ENCODE peak calls at places on chromosomes 12 and 14, in six cellular contexts. V, Y, U, F, N and T are unnamed samples.
A peak's percentile ranks its signal among the peaks of the same experiment; 100 is the strongest.

GRCh38 chr12:113088971-113089756 is 32.6 kb downstream of the DTX1 start:
- DNase-seq in V (no peak), Y (no peak), U (no peak), F (no peak), N (no peak), T (no peak)

GRCh38 chr12:97754306-97754705 is 291.7 kb downstream of the RMST start:
- DNase-seq in V (no peak), Y (no peak), U (no peak), F (no peak), N (no peak), T (no peak)

GRCh38 chr12:123931686-123932321 is 40.8 kb downstream of the CCDC92 start:
- DNase-seq in V (no peak), Y (no peak), U (no peak), F (no peak), N (no peak), T (no peak)

GRCh38 chr12:21751517-21751916 is 23.0 kb downstream of the KCNJ8 start:
- DNase-seq in V (peak; percentile 74), Y (no peak), U (no peak), F (no peak), N (no peak), T (no peak)

GRCh38 chr14:34911209-34912150 is 36.3 kb upstream of the BAZ1A start:
- DNase-seq in V (peak; percentile 72), Y (no peak), U (no peak), F (no peak), N (no peak), T (no peak)

GRCh38 chr12:9404031-9404430 is 195.8 kb upstream of the PZP start:
- DNase-seq in V (no peak), Y (no peak), U (no peak), F (no peak), N (no peak), T (no peak)

GRCh38 chr14:98799891-98800290 is 472.1 kb downstream of the BCL11B start:
- DNase-seq in V (no peak), Y (no peak), U (no peak), F (no peak), N (no peak), T (no peak)

GRCh38 chr14:95507174-95507573 is 9.3 kb downstream of the SYNE3 start:
- DNase-seq in V (peak; percentile 94), Y (peak; percentile 88), U (peak; percentile 76), F (peak; percentile 92), N (peak; percentile 58), T (peak; percentile 70)

GRCh38 chr14:101066826-101067508 is 163.4 kb upstream of the RTL1 start:
- DNase-seq in V (no peak), Y (peak; percentile 58), U (peak; percentile 11), F (no peak), N (peak; percentile 18), T (no peak)

GRCh38 chr14:44846232-44846824 is 115.4 kb downstream of the KLHL28 start:
- DNase-seq in V (peak; percentile 55), Y (no peak), U (no peak), F (no peak), N (no peak), T (no peak)

GRCh38 chr12:69368171-69368570 is 8.6 kb downstream of the YEATS4 start:
- DNase-seq in V (no peak), Y (no peak), U (no peak), F (no peak), N (no peak), T (no peak)

GRCh38 chr14:23366163-23366921 is 1.4 kb upstream of the EFS start:
- DNase-seq in V (peak; percentile 72), Y (peak; percentile 90), U (peak; percentile 83), F (peak; percentile 67), N (peak; percentile 86), T (no peak)

GRCh38 chr14:86641310-86641709 is 1111.4 kb downstream of the FLRT2 start:
- DNase-seq in V (no peak), Y (no peak), U (no peak), F (no peak), N (no peak), T (no peak)

GRCh38 chr14:59150990-59151389 is 37.5 kb upstream of the DAAM1 start:
- DNase-seq in V (no peak), Y (no peak), U (no peak), F (no peak), N (no peak), T (no peak)

GRCh38 chr12:5798242-5799015 is 146.6 kb downstream of the ANO2 start:
- DNase-seq in V (no peak), Y (no peak), U (no peak), F (no peak), N (no peak), T (no peak)

GRCh38 chr12:46472893-46473633 is 100.5 kb upstream of the SLC38A2 start:
- DNase-seq in V (peak; percentile 76), Y (no peak), U (no peak), F (no peak), N (no peak), T (no peak)

GRCh38 chr14:101590062-101590461 is 28.8 kb downstream of the DIO3 start:
- DNase-seq in V (no peak), Y (no peak), U (no peak), F (no peak), N (no peak), T (no peak)

GRCh38 chr14:104228221-104228620 is 89.8 kb downstream of the KIF26A start:
- DNase-seq in V (no peak), Y (no peak), U (no peak), F (no peak), N (no peak), T (peak; percentile 51)

GRCh38 chr12:98208846-98209245 is 306.5 kb upstream of the TMPO start:
- DNase-seq in V (no peak), Y (no peak), U (no peak), F (no peak), N (no peak), T (no peak)

GRCh38 chr12:124466200-124467128 is 100.9 kb downstream of the NCOR2 start:
- DNase-seq in V (peak; percentile 16), Y (no peak), U (no peak), F (no peak), N (peak; percentile 26), T (peak; percentile 57)

GRCh38 chr14:65000868-65001600 is 14.3 kb downstream of the FNTB start:
- DNase-seq in V (peak; percentile 53), Y (no peak), U (no peak), F (no peak), N (no peak), T (no peak)

GRCh38 chr12:130491421-130492357 is 154.0 kb downstream of the PIWIL1 start:
- DNase-seq in V (no peak), Y (no peak), U (no peak), F (no peak), N (no peak), T (no peak)

GRCh38 chr12:13205809-13206559 is 9.5 kb downstream of the EMP1 start:
- DNase-seq in V (peak; percentile 99), Y (no peak), U (no peak), F (no peak), N (no peak), T (no peak)

GRCh38 chr12:93098077-93098476 is 169.0 kb upstream of the EEA1 start:
- DNase-seq in V (peak; percentile 35), Y (no peak), U (peak; percentile 27), F (no peak), N (peak; percentile 67), T (peak; percentile 27)

GRCh38 chr14:102822311-102822863 is 45.1 kb downstream of the TRAF3 start:
- DNase-seq in V (peak; percentile 28), Y (no peak), U (no peak), F (no peak), N (no peak), T (no peak)

DNA sequence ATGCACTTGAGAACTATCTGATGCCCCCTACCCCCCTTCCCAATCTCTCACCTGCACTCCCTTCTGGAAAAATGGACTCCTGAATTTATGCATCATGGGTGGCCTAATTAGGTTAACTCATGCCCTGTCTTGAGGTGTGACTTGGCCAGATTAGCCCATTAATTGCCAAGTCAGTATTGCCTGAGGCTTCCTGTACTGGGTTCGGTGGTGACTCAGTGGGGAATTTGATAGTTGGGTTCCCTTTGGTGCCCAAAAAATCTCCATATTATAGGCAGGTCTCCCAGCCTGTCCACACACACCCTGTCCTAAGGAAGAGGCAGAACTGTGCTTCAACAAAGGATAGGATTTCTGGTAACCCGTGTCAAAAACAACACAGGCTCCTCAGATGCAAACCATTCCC is 146.2 kb downstream of the CHST11 start:
- DNase-seq in V (no peak), Y (no peak), U (no peak), F (no peak), N (no peak), T (no peak)
- H3K27ac ChIP-seq in V (no peak overlapping the region), Y (no peak overlapping the region), U (peak overlapping the region; percentile 69), F (no peak overlapping the region), N (no peak overlapping the region), T (no peak overlapping the region)

GRCh38 chr12:49108958-49109404 is 1.7 kb downstream of the LMBR1L start:
- DNase-seq in V (peak; percentile 20), Y (peak; percentile 92), U (peak; percentile 88), F (no peak), N (peak; percentile 78), T (peak; percentile 53)
- TF ChIP-seq POLR2A in V (no peak), Y (no peak), U (peak; percentile 56), F (no peak), N (peak; percentile 47), T (peak; percentile 8)

DNA sequence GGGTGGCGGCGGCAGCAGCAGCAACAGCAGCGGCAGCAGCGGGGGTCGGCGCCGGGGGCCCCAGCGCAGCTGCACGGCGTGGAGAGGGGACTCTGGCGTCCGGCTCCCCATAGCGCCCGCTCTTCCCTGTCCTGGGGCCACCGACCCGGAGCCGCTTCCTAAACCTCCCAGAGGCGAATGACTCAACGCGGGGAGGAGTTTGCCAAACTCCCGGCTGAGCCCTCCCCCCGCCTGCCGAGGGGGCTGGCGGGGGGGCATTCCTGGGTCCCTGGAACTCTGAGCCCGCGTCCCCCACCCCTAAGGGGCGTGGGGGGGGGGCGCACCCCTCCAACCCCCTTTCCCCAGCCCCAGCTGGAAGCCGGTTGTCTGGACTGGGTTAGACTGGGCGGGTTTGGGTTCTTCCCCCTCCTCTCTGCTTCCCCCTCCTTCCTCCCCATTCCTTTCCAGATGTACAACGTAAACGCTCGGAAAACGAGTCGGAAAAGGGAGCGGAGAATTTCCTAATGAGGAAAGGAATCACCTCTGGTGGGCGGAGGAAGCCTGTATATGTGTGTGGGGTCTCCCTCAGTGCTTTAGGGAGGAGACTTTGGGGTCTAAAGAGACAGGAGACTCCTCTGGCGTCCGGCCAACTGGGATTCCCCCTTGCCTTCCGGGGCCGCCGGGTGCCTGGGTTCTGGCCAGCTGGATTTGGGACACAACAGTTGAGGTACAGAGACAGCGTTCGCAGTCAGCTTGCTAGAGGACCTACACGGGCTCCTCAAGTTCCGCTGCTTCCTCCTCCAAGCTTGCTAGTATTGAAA is at the start of gene ITGA5:
- DNase-seq in V (peak; percentile 69), Y (peak; percentile 96), U (peak; percentile 88), F (peak; percentile 47), N (peak; percentile 89), T (peak; percentile 87)
- H3K9me3 ChIP-seq in V (no peaks in the 10 kb centered on the region), Y (no peaks in the 10 kb centered on the region), U (no peaks in the 10 kb centered on the region), F (no peaks in the 10 kb centered on the region), N (no peaks in the 10 kb centered on the region), T (no peaks in the 10 kb centered on the region)

GRCh38 chr14:68506021-68506644 is 286.7 kb downstream of the ZFP36L1 start:
- DNase-seq in V (peak; percentile 73), Y (peak; percentile 79), U (no peak), F (peak; percentile 68), N (no peak), T (no peak)
- H3K27ac ChIP-seq in V (peak overlapping the region; percentile 58), Y (peak overlapping the region; percentile 43), U (peak overlapping the region; percentile 62), F (peak overlapping the region; percentile 91), N (no peak overlapping the region), T (no peak overlapping the region)